ENCODE peak calls at places on chromosomes 11 and 22, in four cellular contexts. Y is frontal cortex; L is stimulated activated CD8-positive, alpha-beta memory T cell treated with anti-CD3 and anti-CD28 coated beads, Interleukin-7, amount 100 ng/mL, for 4 hours; M is HFFc6. P is an unnamed sample.

GRCh38 chr22:38490475-38490874 is 15.6 kb downstream of the DDX17 start:
- DNase-seq in M (no peak), L (no peak), Y (no peak), P (no peak)

GRCh38 chr11:14578551-14578956 is 58.4 kb upstream of the PSMA1 start:
- DNase-seq in Y (no peak), L (peak), M (no peak), P (peak)

GRCh38 chr11:47393163-47394049 is 15.0 kb upstream of the SLC39A13 start:
- DNase-seq in Y (no peak), L (no peak), M (peak), P (peak)

GRCh38 chr11:70019576-70020011 is 58.5 kb upstream of the ANO1 start:
- DNase-seq in Y (no peak), L (no peak), M (no peak), P (no peak)

GRCh38 chr11:9617960-9618359 is 44.5 kb downstream of the WEE1 start:
- DNase-seq in M (peak), L (no peak), Y (no peak), P (no peak)

GRCh38 chr11:132402056-132402684 is 1031.8 kb downstream of the NTM start:
- DNase-seq in Y (no peak), M (peak), L (no peak), P (peak)

GRCh38 chr11:63747006-63747405 is 21.6 kb downstream of the ZFTA start:
- DNase-seq in Y (no peak), L (no peak), M (no peak), P (no peak)

GRCh38 chr11:65442952-65443351 is 20.4 kb downstream of the NEAT1 start:
- DNase-seq in M (peak), Y (no peak), L (no peak), P (no peak)

GRCh38 chr11:115220423-115220822 is 283.8 kb downstream of the CADM1 start:
- DNase-seq in M (no peak), L (no peak), Y (no peak), P (no peak)

GRCh38 chr11:14967581-14968214 is 4.5 kb downstream of the CALCA start:
- DNase-seq in L (no peak), M (no peak), Y (no peak), P (no peak)

GRCh38 chr11:115919341-115920086 is 415.3 kb upstream of the CADM1 start:
- DNase-seq in M (no peak), L (no peak), Y (no peak), P (peak)